ENCODE peak calls at places on chromosomes 12 and 14, in nine cellular contexts. Z is Peyer's patch, F is GM12865, B is A549, A is tibial artery, C is hepatocyte, O is epithelial cell of esophagus, Q is endodermal cell, P is neural progenitor cell. J is an unnamed sample.

GRCh38 chr12:20549115-20549719 is 145.9 kb upstream of the SLCO1C1 start:
- DNase-seq in Z (no peak), F (no peak), B (peak; percentile 30), A (peak; percentile 41), C (peak; percentile 51), O (peak; percentile 40), Q (peak; percentile 80), P (peak; percentile 21), J (peak; percentile 88)

GRCh38 chr12:109650808-109651207 is 62.8 kb upstream of the FAM222A start:
- DNase-seq in Z (no peak), F (no peak), B (no peak), A (no peak), C (no peak), O (no peak), Q (no peak), P (no peak), J (no peak)

GRCh38 chr14:99420711-99421110 is 59.9 kb downstream of the SETD3 start:
- DNase-seq in Z (no peak), F (peak; percentile 9), B (no peak), A (no peak), C (no peak), O (peak; percentile 12), Q (no peak), P (no peak), J (no peak)

GRCh38 chr12:112988224-112988623 is 9.9 kb downstream of the OAS2 start:
- DNase-seq in Z (no peak), F (peak; percentile 46), B (no peak), A (no peak), C (no peak), O (no peak), Q (no peak), P (no peak), J (no peak)

GRCh38 chr14:69553221-69553620 is 21.4 kb downstream of the CCDC177 start:
- DNase-seq in Z (no peak), F (no peak), B (no peak), A (no peak), C (peak; percentile 65), O (peak; percentile 92), Q (no peak), P (no peak), J (peak; percentile 90)

GRCh38 chr12:91274886-91275285 is 92.3 kb upstream of the DCN start:
- DNase-seq in Z (no peak), F (no peak), B (no peak), A (no peak), C (peak; percentile 45), O (no peak), Q (no peak), P (peak; percentile 46), J (peak; percentile 81)

GRCh38 chr12:89461649-89462612 is 62.7 kb downstream of the GALNT4 start:
- DNase-seq in Z (no peak), F (peak; percentile 64), B (peak; percentile 51), A (no peak), C (peak; percentile 65), O (peak; percentile 69), Q (no peak), P (peak; percentile 64), J (peak; percentile 91)

GRCh38 chr12:121376754-121377697 is 22.9 kb upstream of the RNF34 start:
- DNase-seq in Z (no peak), F (no peak), B (no peak), A (no peak), C (no peak), O (no peak), Q (no peak), P (no peak), J (no peak)

GRCh38 chr12:65305346-65305950 is 27.0 kb downstream of the MSRB3 start:
- DNase-seq in Z (no peak), F (no peak), B (no peak), A (no peak), C (no peak), O (no peak), Q (no peak), P (no peak), J (no peak)

GRCh38 chr12:65302891-65303290 is 24.4 kb downstream of the MSRB3 start:
- DNase-seq in Z (no peak), F (no peak), B (no peak), A (no peak), C (no peak), O (no peak), Q (no peak), P (no peak), J (no peak)

GRCh38 chr12:65296503-65297265 is 18.2 kb downstream of the MSRB3 start:
- DNase-seq in Z (no peak), F (no peak), B (no peak), A (no peak), C (no peak), O (no peak), Q (no peak), P (no peak), J (no peak)

GRCh38 chr12:65300067-65300466 is 21.6 kb downstream of the MSRB3 start:
- DNase-seq in Z (no peak), F (no peak), B (no peak), A (no peak), C (no peak), O (no peak), Q (no peak), P (no peak), J (no peak)

DNA sequence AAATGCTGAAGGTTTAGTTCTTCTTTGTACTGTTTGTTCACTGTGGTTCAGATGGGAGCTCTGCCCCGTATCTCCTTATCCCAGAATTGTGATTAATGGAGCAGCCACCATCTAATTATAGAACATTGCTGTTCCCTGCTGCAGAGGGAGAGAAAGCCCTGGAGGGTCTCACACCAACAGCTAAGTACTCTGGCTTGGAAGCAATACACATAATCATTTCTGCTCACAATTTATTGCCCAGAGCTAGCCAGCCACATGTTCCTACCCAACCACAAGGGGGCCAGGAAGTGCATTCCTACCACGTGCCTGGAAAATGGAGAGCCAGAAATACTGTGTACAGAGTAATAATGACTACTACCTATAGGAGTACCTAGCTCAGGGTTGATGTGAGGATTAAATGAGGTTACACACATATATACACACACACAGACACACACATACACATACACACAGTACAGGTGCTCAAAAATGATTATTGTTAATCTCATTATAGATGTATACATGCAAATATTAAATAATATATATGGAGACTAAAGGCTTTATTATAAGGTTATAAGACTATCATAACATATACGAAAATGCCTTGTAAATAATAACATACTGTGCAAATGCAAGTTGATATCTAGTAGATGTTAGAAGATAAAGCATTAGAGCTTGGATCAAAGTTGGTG is 22.3 kb downstream of the MSRB3 start:
- DNase-seq in Z (no peak), F (peak; percentile 11), B (peak; percentile 20), A (no peak), C (peak; percentile 13), O (peak; percentile 51), Q (peak; percentile 82), P (peak; percentile 46), J (peak; percentile 58)
- TF ChIP-seq CTCF in Z (peak; percentile 31), F (no peak), B (no peak), A (no peak), C (peak; percentile 29), O (peak; percentile 56), Q (peak; percentile 86), P (peak; percentile 59), J (peak; percentile 73)

DNA sequence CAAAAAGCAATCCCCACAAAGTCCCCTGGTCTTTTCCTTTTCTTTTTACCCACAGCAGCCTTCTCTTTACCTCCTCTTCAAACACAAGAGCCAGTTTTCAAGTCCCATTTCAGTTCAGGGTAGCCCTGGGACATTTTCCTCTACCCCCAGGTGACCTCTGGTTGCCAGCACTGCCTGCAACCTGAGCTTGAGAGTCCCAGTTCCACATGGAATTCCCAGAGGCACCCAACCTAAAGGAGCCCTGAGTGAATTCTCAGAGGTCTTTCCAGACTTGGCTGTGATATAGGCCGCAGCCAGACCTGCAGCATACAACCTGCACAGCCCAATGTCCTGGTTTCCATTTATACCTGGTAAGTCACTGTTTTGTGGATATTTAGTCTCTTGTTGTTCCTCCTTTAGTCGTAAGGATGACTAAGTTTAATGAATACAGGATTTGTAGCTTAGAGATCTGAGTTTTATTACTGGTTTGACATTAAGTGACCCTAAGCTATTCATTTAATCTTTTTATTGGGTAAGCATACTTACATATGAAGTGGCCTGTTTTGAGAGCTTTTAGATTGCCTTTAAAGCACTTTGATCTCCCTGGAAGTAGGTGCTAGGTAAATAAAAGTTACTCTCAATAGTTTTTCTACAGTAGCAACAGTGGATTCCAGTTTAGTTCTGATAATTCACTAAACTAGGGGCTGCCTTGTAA is 159.8 kb downstream of the TGFB3 start:
- DNase-seq in Z (no peak), F (no peak), B (no peak), A (no peak), C (peak; percentile 19), O (peak; percentile 31), Q (no peak), P (no peak), J (no peak)
- H3K4me3 ChIP-seq in Z (no peak overlapping the region), F (no peak overlapping the region), B (no peak overlapping the region), A (no peak overlapping the region), C (no peak overlapping the region), O (no peak overlapping the region), Q (no peak overlapping the region), P (no peak overlapping the region), J (no peak overlapping the region)

GRCh38 chr14:21987937-21988336 is 314.3 kb upstream of the OR4E1 start:
- DNase-seq in Z (no peak), F (peak; percentile 8), B (peak; percentile 36), A (no peak), C (peak; percentile 77), O (peak; percentile 47), Q (peak; percentile 68), P (peak; percentile 75), J (peak; percentile 58)

GRCh38 chr14:21988413-21988812 is 314.8 kb upstream of the OR4E1 start:
- DNase-seq in Z (no peak), F (no peak), B (no peak), A (no peak), C (no peak), O (no peak), Q (no peak), P (no peak), J (no peak)

GRCh38 chr14:21991130-21991529 is 317.5 kb upstream of the OR4E1 start:
- DNase-seq in Z (no peak), F (no peak), B (no peak), A (no peak), C (no peak), O (no peak), Q (no peak), P (no peak), J (no peak)

GRCh38 chr14:21989090-21989489 is 315.5 kb upstream of the OR4E1 start:
- DNase-seq in Z (no peak), F (no peak), B (no peak), A (no peak), C (no peak), O (no peak), Q (no peak), P (no peak), J (no peak)

DNA sequence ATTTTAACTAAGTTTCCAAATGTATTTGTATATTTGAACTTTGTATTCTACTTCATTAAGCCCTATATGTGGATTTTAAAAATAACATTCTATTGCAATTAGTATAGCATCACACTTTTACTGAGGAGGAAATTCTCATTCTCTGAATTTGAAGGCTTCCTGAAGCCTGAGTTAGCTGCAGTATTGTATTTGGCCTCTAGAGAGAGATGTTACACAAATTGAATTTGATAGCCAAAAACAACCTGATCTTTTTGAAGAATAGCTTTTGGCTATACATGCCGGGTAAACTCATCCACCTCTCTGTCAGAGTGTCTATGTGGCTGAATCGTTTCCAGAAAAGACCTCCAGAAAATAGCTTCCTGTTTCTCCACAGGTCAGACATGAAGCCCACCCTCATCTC is 316.5 kb upstream of the OR4E1 start:
- DNase-seq in Z (no peak), F (no peak), B (no peak), A (no peak), C (no peak), O (no peak), Q (no peak), P (peak; percentile 31), J (peak; percentile 27)
- TF ChIP-seq CTCF in Z (peak; percentile 18), F (peak; percentile 36), B (peak; percentile 35), A (peak; percentile 17), C (peak; percentile 39), O (peak; percentile 56), Q (peak; percentile 70), P (peak; percentile 56), J (peak; percentile 46)

DNA sequence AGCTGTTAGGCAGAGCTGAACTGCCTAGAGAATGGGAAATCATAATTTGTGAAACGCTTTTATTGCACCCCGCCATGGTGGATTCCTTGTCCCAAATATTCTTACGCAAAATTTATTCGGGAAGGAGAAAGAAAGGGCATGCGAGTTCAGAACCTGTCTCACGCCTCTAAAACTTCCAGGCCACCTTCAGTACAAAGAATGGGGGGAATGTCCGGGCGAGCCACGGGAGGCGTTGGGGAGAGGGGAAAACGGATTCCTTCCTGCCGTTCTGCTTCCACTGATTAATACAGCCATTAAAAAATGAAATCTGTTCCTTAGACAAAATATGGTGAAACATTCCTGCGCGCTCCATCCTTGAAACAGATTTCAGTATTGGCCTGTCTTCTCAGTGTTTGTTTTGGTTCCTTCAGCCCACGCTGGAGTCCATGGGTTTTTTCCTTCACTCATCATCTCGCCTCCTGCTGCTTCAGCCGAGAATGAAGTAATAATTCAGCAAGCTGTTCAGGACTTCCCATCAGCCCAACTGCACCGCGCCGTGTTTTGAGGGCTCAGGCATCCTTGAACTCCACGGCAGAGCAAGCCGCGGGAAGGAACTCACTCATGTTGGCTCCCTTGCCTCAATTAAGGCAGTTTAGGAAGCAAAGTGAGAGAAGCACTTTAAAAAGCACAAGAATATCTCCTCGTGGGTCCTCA is 47.7 kb upstream of the CDKN3 start:
- DNase-seq in Z (no peak), F (no peak), B (no peak), A (peak; percentile 47), C (no peak), O (no peak), Q (peak; percentile 65), P (no peak), J (peak; percentile 94)
- H3K4me3 ChIP-seq in Z (no peak overlapping the region), F (no peak overlapping the region), B (no peak overlapping the region), A (no peak overlapping the region), C (no peak overlapping the region), O (no peak overlapping the region), Q (no peak overlapping the region), P (no peak overlapping the region), J (peak overlapping the region; percentile 48)

J was measured in choroid plexus epithelial cell.